ENCODE peak calls at places on chromosome 4, in four cellular contexts. One of them, this sample, is unnamed. For H3K27me3, the result is how much of the 10 kb centered on the place peaks cover.

GRCh38 chr4:169064281-169064680 is 54.2 kb upstream of the CBR4 start:
- DNase-seq in CD4-positive, alpha-beta memory T cell: no peak
- DNase-seq in body of pancreas: no peak
- DNase-seq in PC-9: no peak
- DNase-seq in this sample: no peak

GRCh38 chr4:68748181-68748981 is 67.4 kb upstream of the UGT2B10 start:
- DNase-seq in CD4-positive, alpha-beta memory T cell: no peak
- DNase-seq in PC-9: no peak
- DNase-seq in body of pancreas: no peak
- DNase-seq in this sample: no peak

GRCh38 chr4:1714303-1715001 is 2.3 kb upstream of the SLBP start:
- DNase-seq in CD4-positive, alpha-beta memory T cell: no peak
- DNase-seq in PC-9: no peak
- DNase-seq in body of pancreas: no peak
- DNase-seq in this sample: peak

GRCh38 chr4:184355111-184355604 is 119.2 kb downstream of the IRF2 start:
- DNase-seq in CD4-positive, alpha-beta memory T cell: no peak
- DNase-seq in body of pancreas: peak
- DNase-seq in PC-9: peak
- DNase-seq in this sample: peak

GRCh38 chr4:186724048-186724860 is 598 bp upstream of the FAT1 start:
- DNase-seq in PC-9: peak
- DNase-seq in body of pancreas: peak
- DNase-seq in CD4-positive, alpha-beta memory T cell: no peak
- DNase-seq in this sample: peak

GRCh38 chr4:127165971-127166370 is 466.8 kb upstream of the INTU start:
- DNase-seq in PC-9: no peak
- DNase-seq in CD4-positive, alpha-beta memory T cell: no peak
- DNase-seq in body of pancreas: no peak
- DNase-seq in this sample: no peak

GRCh38 chr4:10074767-10075105 is 41.9 kb downstream of the WDR1 start:
- DNase-seq in body of pancreas: no peak
- DNase-seq in PC-9: no peak
- DNase-seq in CD4-positive, alpha-beta memory T cell: no peak
- DNase-seq in this sample: no peak

GRCh38 chr4:6925357-6925836 is 15.8 kb downstream of the TBC1D14 start:
- DNase-seq in PC-9: no peak
- DNase-seq in CD4-positive, alpha-beta memory T cell: peak
- DNase-seq in body of pancreas: no peak
- DNase-seq in this sample: no peak

GRCh38 chr4:3290476-3290875 is 2.3 kb upstream of the RGS12 start:
- DNase-seq in PC-9: no peak
- DNase-seq in CD4-positive, alpha-beta memory T cell: no peak
- DNase-seq in body of pancreas: no peak
- DNase-seq in this sample: no peak

GRCh38 chr4:177348348-177348747 is 38.7 kb downstream of the NEIL3 start:
- DNase-seq in body of pancreas: no peak
- DNase-seq in CD4-positive, alpha-beta memory T cell: no peak
- DNase-seq in PC-9: no peak
- DNase-seq in this sample: no peak

GRCh38 chr4:150570862-150571261 is 11.1 kb upstream of the MAB21L2 start:
- DNase-seq in body of pancreas: no peak
- DNase-seq in CD4-positive, alpha-beta memory T cell: no peak
- DNase-seq in PC-9: no peak
- DNase-seq in this sample: no peak

DNA sequence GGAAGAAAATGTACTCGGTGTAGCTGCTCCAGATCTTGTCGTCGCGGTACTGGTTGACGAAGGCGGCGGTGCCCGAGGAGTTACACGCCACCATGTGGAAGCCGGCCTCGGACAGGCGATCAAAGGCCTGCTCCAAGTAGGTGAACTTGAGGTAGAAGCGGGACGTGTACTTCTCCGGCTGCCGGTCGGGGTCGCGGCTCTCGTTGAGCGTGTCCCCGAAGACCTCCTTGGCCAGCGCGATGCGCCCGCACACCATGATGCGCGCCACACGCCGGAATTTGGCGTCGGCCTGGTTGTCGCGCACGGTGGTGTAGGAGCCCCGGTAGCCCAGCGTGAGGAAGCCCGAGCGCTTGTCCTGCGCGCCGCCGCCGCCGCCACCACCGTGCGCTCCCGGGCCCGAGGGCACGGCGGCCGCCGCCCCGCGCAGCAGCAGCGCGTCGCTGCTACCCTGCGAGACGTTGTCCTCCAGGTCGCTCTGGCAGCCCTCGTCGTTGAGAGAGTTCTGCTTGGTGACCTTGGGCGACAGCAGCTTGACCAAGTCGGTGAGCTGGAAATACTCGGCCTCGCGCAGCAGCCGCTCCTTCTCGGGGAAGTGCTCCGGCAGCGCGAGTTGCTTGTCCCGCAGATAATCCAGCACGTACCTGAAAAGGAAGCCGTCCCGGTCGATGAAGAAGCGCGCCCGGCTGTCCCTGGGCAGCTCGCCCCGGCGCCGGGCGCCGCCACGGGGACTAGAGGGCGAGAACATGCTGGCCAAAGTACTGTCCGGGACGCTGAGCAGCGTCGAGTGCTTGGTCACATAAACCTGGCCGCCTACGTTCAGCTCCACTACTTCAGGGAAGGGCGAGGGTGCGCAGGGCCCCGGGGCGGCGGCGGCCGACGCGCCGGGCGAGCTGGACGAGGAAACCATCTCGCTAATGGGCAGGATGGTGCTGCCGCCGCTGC is 775 bp downstream of the KCTD8 start:
- DNase-seq in PC-9: no peak
- DNase-seq in body of pancreas: peak
- DNase-seq in CD4-positive, alpha-beta memory T cell: no peak
- DNase-seq in this sample: peak
- H3K27me3 ChIP-seq in PC-9: under half
- H3K27me3 ChIP-seq in body of pancreas: under half
- H3K27me3 ChIP-seq in CD4-positive, alpha-beta memory T cell: under half
- H3K27me3 ChIP-seq in this sample: under half

DNA sequence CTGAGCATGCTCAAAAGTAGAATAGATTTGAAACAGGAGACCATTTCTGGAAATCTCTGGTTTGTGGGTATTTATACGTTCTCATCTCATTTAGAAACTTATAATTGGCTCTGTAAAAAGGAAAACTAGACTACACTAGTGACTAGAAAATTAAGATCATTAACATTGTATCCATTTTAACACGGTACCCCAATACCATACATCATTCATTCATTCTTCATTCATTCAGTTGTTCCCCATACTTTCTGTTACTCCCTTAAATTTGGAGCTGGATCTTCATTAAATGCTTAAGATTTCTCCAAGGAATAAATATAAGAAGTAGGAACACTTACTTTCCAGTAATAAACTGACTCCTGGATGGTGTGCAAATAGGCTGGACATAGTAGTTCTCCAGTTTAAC is 1.3 kb downstream of the ARSJ start:
- DNase-seq in CD4-positive, alpha-beta memory T cell: no peak
- DNase-seq in body of pancreas: no peak
- DNase-seq in PC-9: no peak
- DNase-seq in this sample: no peak
- H3K27me3 ChIP-seq in CD4-positive, alpha-beta memory T cell: under half
- H3K27me3 ChIP-seq in body of pancreas: under half
- H3K27me3 ChIP-seq in PC-9: under half
- H3K27me3 ChIP-seq in this sample: under half

DNA sequence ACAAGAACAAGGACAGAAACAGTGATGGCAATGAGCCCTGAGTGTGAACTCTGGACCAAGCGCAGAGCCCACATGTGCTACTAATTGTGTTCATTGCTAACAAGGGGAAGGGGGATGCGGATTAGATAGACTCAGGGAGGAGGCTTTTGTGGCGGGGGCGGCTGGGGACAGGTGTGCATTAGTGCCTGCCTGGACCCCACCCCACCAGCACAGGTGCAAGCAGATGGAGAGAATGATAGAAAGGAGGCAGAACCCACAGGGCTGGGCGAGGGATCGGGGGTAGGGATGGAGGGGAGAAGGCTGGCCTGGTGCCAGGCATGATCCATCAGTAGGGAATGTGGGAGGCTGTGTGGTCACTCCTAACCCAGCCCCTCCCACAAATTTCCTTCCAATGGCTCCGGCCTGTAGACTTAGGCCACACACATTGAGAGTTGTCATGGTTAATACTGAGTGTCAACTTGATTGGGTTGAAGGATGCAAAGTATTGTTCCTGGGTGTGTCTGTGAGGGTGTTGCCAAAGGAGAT is 30.5 kb upstream of the CRMP1 start:
- DNase-seq in PC-9: no peak
- DNase-seq in body of pancreas: no peak
- DNase-seq in CD4-positive, alpha-beta memory T cell: no peak
- DNase-seq in this sample: no peak
- H3K27me3 ChIP-seq in PC-9: half or more
- H3K27me3 ChIP-seq in body of pancreas: under half
- H3K27me3 ChIP-seq in CD4-positive, alpha-beta memory T cell: under half
- H3K27me3 ChIP-seq in this sample: under half

DNA sequence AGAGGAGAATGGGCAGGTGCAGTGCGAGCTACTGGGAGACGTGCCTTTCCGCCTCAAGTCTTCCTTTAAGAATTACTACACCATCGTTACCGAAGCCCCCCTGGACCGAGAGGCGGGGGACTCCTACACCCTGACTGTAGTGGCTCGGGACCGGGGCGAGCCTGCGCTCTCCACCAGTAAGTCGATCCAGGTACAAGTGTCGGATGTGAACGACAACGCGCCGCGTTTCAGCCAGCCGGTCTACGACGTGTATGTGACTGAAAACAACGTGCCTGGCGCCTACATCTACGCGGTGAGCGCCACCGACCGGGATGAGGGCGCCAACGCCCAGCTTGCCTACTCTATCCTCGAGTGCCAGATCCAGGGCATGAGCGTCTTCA is 2.2 kb downstream of the PCDH10 start:
- DNase-seq in body of pancreas: no peak
- DNase-seq in PC-9: no peak
- DNase-seq in CD4-positive, alpha-beta memory T cell: no peak
- DNase-seq in this sample: no peak
- H3K27me3 ChIP-seq in body of pancreas: under half
- H3K27me3 ChIP-seq in PC-9: under half
- H3K27me3 ChIP-seq in CD4-positive, alpha-beta memory T cell: under half
- H3K27me3 ChIP-seq in this sample: under half

GRCh38 chr4:47752214-47752613 is 85.7 kb downstream of the CORIN start:
- DNase-seq in CD4-positive, alpha-beta memory T cell: no peak
- DNase-seq in body of pancreas: no peak
- DNase-seq in PC-9: no peak
- DNase-seq in this sample: no peak

GRCh38 chr4:47749858-47750257 is 88.0 kb downstream of the CORIN start:
- DNase-seq in CD4-positive, alpha-beta memory T cell: no peak
- DNase-seq in PC-9: no peak
- DNase-seq in body of pancreas: no peak
- DNase-seq in this sample: no peak

GRCh38 chr4:47746122-47746521 is 91.7 kb downstream of the CORIN start:
- DNase-seq in PC-9: no peak
- DNase-seq in body of pancreas: no peak
- DNase-seq in CD4-positive, alpha-beta memory T cell: no peak
- DNase-seq in this sample: no peak

GRCh38 chr4:47747846-47748494 is 89.9 kb downstream of the CORIN start:
- DNase-seq in PC-9: no peak
- DNase-seq in CD4-positive, alpha-beta memory T cell: no peak
- DNase-seq in body of pancreas: no peak
- DNase-seq in this sample: no peak

DNA sequence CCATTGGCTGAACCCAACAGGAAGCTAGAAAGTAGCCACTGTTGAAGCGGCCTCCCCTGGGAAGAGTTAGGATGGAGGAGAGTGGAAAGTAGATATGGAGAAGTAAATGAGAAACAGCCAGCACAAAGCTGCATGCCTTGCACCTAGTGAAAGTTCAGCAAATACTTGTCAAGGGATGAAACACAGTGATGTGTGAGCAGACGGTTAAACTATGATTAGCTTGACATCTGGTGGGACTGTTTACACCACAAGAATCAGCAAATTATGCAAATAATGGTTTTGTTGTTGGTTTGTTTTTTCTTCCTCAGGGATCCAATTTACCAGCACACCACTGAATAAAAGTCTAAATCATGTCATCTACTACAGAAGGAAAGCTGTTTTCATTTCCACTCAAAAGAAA is 87.1 kb downstream of the CORIN start:
- DNase-seq in body of pancreas: no peak
- DNase-seq in CD4-positive, alpha-beta memory T cell: no peak
- DNase-seq in PC-9: no peak
- DNase-seq in this sample: no peak
- H3K27me3 ChIP-seq in body of pancreas: under half
- H3K27me3 ChIP-seq in CD4-positive, alpha-beta memory T cell: under half
- H3K27me3 ChIP-seq in PC-9: under half
- H3K27me3 ChIP-seq in this sample: under half

GRCh38 chr4:69829678-69830077 is 30.3 kb downstream of the SULT1E1 start:
- DNase-seq in PC-9: no peak
- DNase-seq in body of pancreas: no peak
- DNase-seq in CD4-positive, alpha-beta memory T cell: no peak
- DNase-seq in this sample: no peak
- H3K27me3 ChIP-seq in PC-9: under half
- H3K27me3 ChIP-seq in body of pancreas: under half
- H3K27me3 ChIP-seq in CD4-positive, alpha-beta memory T cell: under half
- H3K27me3 ChIP-seq in this sample: under half